ENCODE peak calls at places on chromosomes 1 and 21, in nine cellular contexts. P, R, A, W, X, C, M, G and K are unnamed samples.

GRCh38 chr1:227891223-227891954 is 56.3 kb downstream of the WNT9A start:
- DNase-seq in P (no peak), R (no peak), A (no peak), W (no peak), X (peak), C (no peak), M (peak), G (peak), K (no peak)

GRCh38 chr1:201042663-201043461 is 19.3 kb upstream of the KIF21B start:
- DNase-seq in P (peak), R (peak), A (peak), W (peak), X (no peak), C (no peak), M (no peak), G (no peak), K (peak)

GRCh38 chr21:27694667-27695066 is 727.8 kb upstream of the ADAMTS5 start:
- DNase-seq in P (no peak), R (no peak), A (no peak), W (no peak), X (no peak), C (no peak), M (no peak), G (no peak), K (no peak)

GRCh38 chr21:39281207-39281606 is 32.2 kb downstream of the BRWD1 start:
- DNase-seq in P (no peak), R (no peak), A (no peak), W (no peak), X (no peak), C (no peak), M (no peak), G (no peak), K (no peak)

GRCh38 chr1:38138498-38139233 is 92.1 kb upstream of the POU3F1 start:
- DNase-seq in P (peak), R (no peak), A (peak), W (peak), X (no peak), C (peak), M (peak), G (no peak), K (peak)

GRCh38 chr1:67889940-67890567 is 56.8 kb upstream of the GNG12 start:
- DNase-seq in P (peak), R (no peak), A (no peak), W (peak), X (no peak), C (peak), M (no peak), G (no peak), K (peak)

GRCh38 chr21:43779660-43780059 is 3.6 kb upstream of the CSTB start:
- DNase-seq in P (no peak), R (peak), A (no peak), W (no peak), X (no peak), C (no peak), M (no peak), G (no peak), K (no peak)

GRCh38 chr21:44378646-44379581 is 25.5 kb downstream of the TRPM2 start:
- DNase-seq in P (no peak), R (no peak), A (no peak), W (no peak), X (peak), C (no peak), M (no peak), G (no peak), K (no peak)

GRCh38 chr1:218426343-218426657 is 81.2 kb downstream of the TGFB2 start:
- DNase-seq in P (peak), R (no peak), A (no peak), W (peak), X (no peak), C (peak), M (no peak), G (no peak), K (peak)

GRCh38 chr1:214029796-214030195 is 42.0 kb downstream of the PROX1 start:
- DNase-seq in P (peak), R (no peak), A (no peak), W (no peak), X (no peak), C (peak), M (no peak), G (no peak), K (no peak)

GRCh38 chr1:59150537-59151386 is 146.1 kb upstream of the FGGY start:
- DNase-seq in P (peak), R (no peak), A (peak), W (peak), X (peak), C (peak), M (peak), G (peak), K (peak)

GRCh38 chr1:5898266-5898665 is 94.0 kb downstream of the NPHP4 start:
- DNase-seq in P (no peak), R (no peak), A (no peak), W (no peak), X (no peak), C (no peak), M (no peak), G (no peak), K (no peak)

GRCh38 chr1:68231627-68232303 is 558 bp downstream of the WLS start:
- DNase-seq in P (peak), R (no peak), A (peak), W (peak), X (no peak), C (no peak), M (peak), G (peak), K (no peak)

GRCh38 chr1:163264256-163264655 is 57.5 kb upstream of the NUF2 start:
- DNase-seq in P (no peak), R (no peak), A (no peak), W (no peak), X (no peak), C (no peak), M (no peak), G (no peak), K (no peak)

GRCh38 chr1:2104621-2105427 is 54.6 kb downstream of the PRKCZ start:
- DNase-seq in P (no peak), R (no peak), A (no peak), W (no peak), X (peak), C (no peak), M (no peak), G (no peak), K (no peak)

GRCh38 chr1:214569357-214570004 is 18.1 kb upstream of the PTPN14 start:
- DNase-seq in P (no peak), R (no peak), A (no peak), W (peak), X (no peak), C (no peak), M (no peak), G (no peak), K (no peak)

GRCh38 chr1:234825498-234826176 is 215.7 kb upstream of the IRF2BP2 start:
- DNase-seq in P (no peak), R (no peak), A (no peak), W (no peak), X (no peak), C (no peak), M (no peak), G (no peak), K (no peak)

GRCh38 chr1:54585181-54586066 is 37.4 kb downstream of the ACOT11 start:
- DNase-seq in P (no peak), R (no peak), A (peak), W (no peak), X (peak), C (no peak), M (no peak), G (no peak), K (no peak)

GRCh38 chr1:158563852-158564251 is 6.5 kb downstream of the OR6P1 start:
- DNase-seq in P (no peak), R (peak), A (no peak), W (no peak), X (no peak), C (no peak), M (no peak), G (no peak), K (no peak)

GRCh38 chr1:212962509-212962908 is 12.2 kb downstream of the VASH2 start:
- DNase-seq in P (no peak), R (no peak), A (no peak), W (no peak), X (no peak), C (no peak), M (no peak), G (no peak), K (no peak)

GRCh38 chr1:159960721-159961381 is 6.8 kb upstream of the SLAMF9 start:
- DNase-seq in P (peak), R (no peak), A (no peak), W (peak), X (no peak), C (no peak), M (peak), G (no peak), K (no peak)
- H3K4me3 ChIP-seq in P (peak), R (no peak), A (no peak), W (peak), X (no peak), C (no peak), M (no peak), G (no peak), K (no peak)

GRCh38 chr1:150237746-150238145 is 1.8 kb upstream of the ANP32E start:
- DNase-seq in P (no peak), R (no peak), A (no peak), W (no peak), X (no peak), C (no peak), M (no peak), G (peak), K (no peak)

GRCh38 chr1:150234647-150235435 is 1.1 kb downstream of the ANP32E start:
- DNase-seq in P (peak), R (peak), A (peak), W (peak), X (peak), C (no peak), M (peak), G (peak), K (no peak)

GRCh38 chr1:150235436-150235851 is 468 bp downstream of the ANP32E start:
- DNase-seq in P (no peak), R (peak), A (no peak), W (peak), X (no peak), C (no peak), M (no peak), G (peak), K (no peak)

GRCh38 chr1:150235852-150236613 is at the start of gene ANP32E:
- DNase-seq in P (peak), R (peak), A (peak), W (peak), X (peak), C (peak), M (peak), G (peak), K (peak)

DNA sequence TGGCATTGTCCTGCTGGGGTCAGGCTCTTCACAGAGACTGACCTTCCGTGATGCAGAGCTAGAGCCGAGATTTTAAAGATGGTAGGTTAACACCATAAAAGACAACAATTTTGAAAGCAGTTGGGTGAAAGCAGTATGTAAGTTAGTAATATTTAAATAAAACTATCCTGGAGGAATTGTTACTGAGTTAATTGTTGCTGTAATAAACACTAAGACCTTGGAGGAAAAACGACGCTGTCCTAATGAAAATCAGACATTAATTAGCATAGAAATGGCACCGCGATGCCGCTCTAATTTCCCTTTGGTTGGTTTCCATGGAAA is 662 bp upstream of the ANP32E start:
- DNase-seq in P (no peak), R (no peak), A (no peak), W (no peak), X (no peak), C (no peak), M (no peak), G (peak), K (no peak)
- TF ChIP-seq CTCF in P (no peak), R (no peak), A (no peak), W (no peak), X (no peak), C (no peak), M (no peak), G (no peak), K (no peak)

GRCh38 chr1:225412803-225413338 is 15.0 kb downstream of the LBR start:
- DNase-seq in P (no peak), R (no peak), A (no peak), W (no peak), X (no peak), C (no peak), M (no peak), G (no peak), K (peak)
- H3K4me3 ChIP-seq in P (no peak), R (no peak), A (no peak), W (no peak), X (no peak), C (no peak), M (no peak), G (no peak), K (no peak)

GRCh38 chr1:182783068-182783467 is 6.5 kb upstream of the NPL start:
- DNase-seq in P (no peak), R (peak), A (no peak), W (no peak), X (no peak), C (no peak), M (no peak), G (no peak), K (no peak)
- TF ChIP-seq CTCF in P (no peak), R (peak), A (no peak), W (no peak), X (no peak), C (no peak), M (no peak), G (no peak), K (no peak)

DNA sequence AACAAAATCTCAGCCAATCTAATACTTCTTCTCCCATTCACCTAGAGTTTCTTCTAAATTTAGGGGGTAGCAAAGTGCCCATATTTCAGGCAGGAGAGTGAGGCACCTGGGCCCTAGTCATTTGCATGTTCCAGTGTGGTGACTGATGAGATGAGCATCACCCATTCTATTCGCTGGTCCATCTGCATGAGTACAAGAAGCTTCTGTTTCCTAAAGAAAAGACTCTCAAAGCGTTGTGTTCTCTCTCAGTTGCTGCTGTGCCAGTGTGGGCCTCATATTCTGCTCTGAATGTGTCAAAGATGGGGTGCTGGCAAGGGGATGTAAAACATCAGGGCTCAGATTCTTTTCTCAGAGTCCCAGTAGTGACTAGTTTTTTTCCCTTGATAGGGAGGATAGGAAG is 16.1 kb upstream of the DPYD start:
- DNase-seq in P (no peak), R (no peak), A (no peak), W (no peak), X (no peak), C (no peak), M (no peak), G (no peak), K (no peak)
- H3K4me3 ChIP-seq in P (no peak), R (no peak), A (no peak), W (no peak), X (no peak), C (no peak), M (no peak), G (no peak), K (no peak)

DNA sequence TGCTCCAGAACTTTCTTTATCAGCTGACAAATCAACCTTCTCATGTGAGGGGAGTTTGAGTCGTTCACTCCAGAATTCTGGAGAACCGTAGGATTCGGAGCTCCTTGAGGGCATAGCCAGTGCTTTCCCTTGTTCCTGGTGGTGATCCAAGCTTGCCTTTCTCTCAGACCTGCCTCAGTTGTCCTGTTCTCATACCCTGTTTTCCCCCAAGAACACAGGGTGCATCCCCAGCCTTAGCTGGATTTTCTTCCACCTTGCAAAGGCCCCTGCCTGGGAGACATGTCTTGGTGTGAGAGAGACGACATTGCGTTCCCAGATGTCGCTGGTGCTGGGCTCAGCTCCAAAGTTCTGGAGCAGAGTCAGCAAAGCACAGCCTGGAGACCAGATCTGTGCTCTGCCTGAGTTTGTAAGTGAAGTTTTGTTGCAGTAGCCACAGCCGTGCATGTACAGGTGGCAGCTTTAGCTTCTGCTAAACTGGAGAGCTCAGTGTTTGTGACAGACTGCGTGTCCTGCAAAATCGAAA is 40.0 kb downstream of the ABCG1 start:
- DNase-seq in P (no peak), R (no peak), A (peak), W (no peak), X (peak), C (no peak), M (no peak), G (no peak), K (no peak)
- TF ChIP-seq CTCF in P (no peak), R (peak), A (no peak), W (no peak), X (no peak), C (no peak), M (no peak), G (no peak), K (no peak)

GRCh38 chr1:11650331-11650991 is 3.8 kb downstream of the FBXO2 start:
- DNase-seq in P (peak), R (peak), A (peak), W (peak), X (peak), C (peak), M (peak), G (no peak), K (no peak)
- H3K4me3 ChIP-seq in P (peak), R (peak), A (no peak), W (no peak), X (peak), C (no peak), M (no peak), G (peak), K (peak)

DNA sequence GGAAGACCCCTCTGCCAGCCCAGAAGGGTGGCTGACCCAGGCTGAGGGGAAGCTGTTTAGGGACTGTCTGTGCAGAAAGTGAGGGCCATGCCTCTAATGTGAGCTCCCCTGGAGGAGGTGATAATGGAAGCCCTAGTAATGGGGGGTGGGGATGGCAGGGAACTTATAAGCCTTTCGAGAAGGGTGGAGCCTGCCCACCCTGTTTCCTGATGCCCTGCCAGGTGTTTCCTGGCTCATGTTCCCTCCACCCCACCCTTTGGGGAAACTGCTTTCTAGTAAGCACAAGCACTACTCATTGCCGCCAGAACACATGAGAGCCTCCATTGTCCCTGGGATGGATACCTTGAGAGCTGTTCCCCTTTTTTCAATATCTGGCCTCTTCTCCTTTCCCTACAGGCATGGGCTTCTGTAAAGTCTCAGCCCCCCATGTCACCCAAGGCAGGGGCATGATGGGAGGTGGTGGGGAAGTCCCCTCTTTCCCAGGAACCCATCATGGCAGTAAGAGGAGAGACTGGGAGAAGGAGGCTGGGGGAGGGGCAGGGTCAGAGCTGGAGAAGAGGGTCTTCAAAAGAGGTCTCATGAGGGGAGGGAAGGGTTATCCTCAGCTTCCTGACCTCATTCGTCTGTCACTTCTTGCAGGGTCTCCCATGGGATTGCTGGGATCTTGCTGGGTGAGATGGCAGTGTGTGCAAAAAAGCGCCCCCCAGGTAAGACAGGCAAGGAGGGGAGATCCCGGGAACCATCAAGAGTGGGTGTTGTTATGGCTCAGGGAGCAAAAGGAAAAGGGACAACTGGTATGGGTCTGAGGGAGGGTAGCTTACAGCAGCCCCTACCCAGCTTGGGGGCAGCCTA is 2.4 kb downstream of the ATP8B2 start:
- DNase-seq in P (no peak), R (peak), A (no peak), W (no peak), X (no peak), C (no peak), M (no peak), G (no peak), K (no peak)
- TF ChIP-seq CTCF in P (no peak), R (no peak), A (no peak), W (no peak), X (no peak), C (no peak), M (no peak), G (no peak), K (no peak)

GRCh38 chr1:246187834-246188372 is 319.2 kb downstream of the SMYD3 start:
- DNase-seq in P (no peak), R (no peak), A (no peak), W (no peak), X (no peak), C (no peak), M (no peak), G (no peak), K (no peak)
- H3K4me3 ChIP-seq in P (no peak), R (no peak), A (no peak), W (no peak), X (no peak), C (no peak), M (no peak), G (no peak), K (no peak)